ENCODE peak calls at places on chromosomes 4 and X, in nine cellular contexts. P is tibial artery, L is esophagus squamous epithelium, J is progenitor cell of endocrine pancreas, Y is A549, M is HFF-Myc, O is mucosa of descending colon, G is endodermal cell, V is cardiac muscle cell. A is an unnamed sample.

GRCh38 chrX:65926095-65927019 is 113.5 kb downstream of the VSIG4 start:
- DNase-seq in P (no peak), L (no peak), J (no peak), Y (no peak), M (no peak), O (peak; percentile 2), G (no peak), V (no peak), A (no peak)

GRCh38 chr4:134139188-134139587 is 62.4 kb downstream of the PABPC4L start:
- DNase-seq in P (no peak), L (no peak), J (no peak), Y (no peak), M (no peak), O (no peak), G (no peak), V (no peak), A (no peak)

GRCh38 chr4:87416965-87417364 is 5.4 kb upstream of the NUDT9 start:
- DNase-seq in P (no peak), L (no peak), J (no peak), Y (no peak), M (no peak), O (peak; percentile 75), G (no peak), V (no peak), A (no peak)

GRCh38 chrX:44874481-44875184 is 1.6 kb downstream of the KDM6A start:
- DNase-seq in P (peak; percentile 19), L (no peak), J (no peak), Y (peak; percentile 68), M (no peak), O (peak; percentile 45), G (peak; percentile 63), V (peak; percentile 35), A (no peak)

GRCh38 chr4:89653012-89653411 is 183.9 kb downstream of the SNCA start:
- DNase-seq in P (no peak), L (no peak), J (no peak), Y (no peak), M (no peak), O (no peak), G (no peak), V (no peak), A (no peak)

GRCh38 chrX:36431819-36432218 is 512.3 kb downstream of the CFAP47 start:
- DNase-seq in P (no peak), L (no peak), J (no peak), Y (peak; percentile 4), M (no peak), O (no peak), G (no peak), V (peak; percentile 32), A (no peak)

GRCh38 chr4:40333921-40334352 is 1.2 kb upstream of the CHRNA9 start:
- DNase-seq in P (no peak), L (no peak), J (no peak), Y (peak; percentile 54), M (peak; percentile 56), O (no peak), G (no peak), V (peak; percentile 87), A (no peak)

GRCh38 chr4:151744614-151745013 is 16.2 kb downstream of the GATB start:
- DNase-seq in P (no peak), L (no peak), J (no peak), Y (peak; percentile 28), M (peak; percentile 79), O (no peak), G (peak; percentile 66), V (peak; percentile 72), A (no peak)

GRCh38 chrX:129534816-129535578 is 5.1 kb upstream of the OCRL start:
- DNase-seq in P (no peak), L (no peak), J (no peak), Y (no peak), M (no peak), O (no peak), G (no peak), V (no peak), A (no peak)

GRCh38 chr4:40197879-40198689 is 1.3 kb downstream of the RHOH start:
- DNase-seq in P (no peak), L (no peak), J (no peak), Y (no peak), M (no peak), O (no peak), G (no peak), V (no peak), A (no peak)

GRCh38 chr4:7774301-7775019 is 165.2 kb downstream of the AFAP1 start:
- DNase-seq in P (no peak), L (no peak), J (no peak), Y (no peak), M (no peak), O (no peak), G (no peak), V (no peak), A (no peak)

GRCh38 chrX:45385767-45386166 is 185.1 kb upstream of the DIPK2B start:
- DNase-seq in P (no peak), L (no peak), J (no peak), Y (no peak), M (no peak), O (no peak), G (no peak), V (no peak), A (no peak)

GRCh38 chrX:39814391-39814790 is 283.4 kb downstream of the BCOR start:
- DNase-seq in P (no peak), L (no peak), J (no peak), Y (no peak), M (no peak), O (peak; percentile 55), G (no peak), V (peak; percentile 40), A (no peak)

GRCh38 chr4:138438608-138439007 is 196.5 kb upstream of the SLC7A11 start:
- DNase-seq in P (no peak), L (no peak), J (no peak), Y (no peak), M (no peak), O (no peak), G (no peak), V (no peak), A (no peak)

GRCh38 chr4:71189471-71189870 is 149.3 kb upstream of the SLC4A4 start:
- DNase-seq in P (no peak), L (no peak), J (no peak), Y (no peak), M (no peak), O (peak; percentile 40), G (no peak), V (peak; percentile 42), A (no peak)

GRCh38 chr4:162839814-162840213 is 326.9 kb downstream of the NAF1 start:
- DNase-seq in P (no peak), L (no peak), J (no peak), Y (no peak), M (no peak), O (no peak), G (peak; percentile 67), V (no peak), A (no peak)
- TF ChIP-seq CTCF in P (no peak), L (no peak), J (no peak), Y (no peak), M (no peak), O (no peak), G (peak; percentile 65), V (no peak), A (no peak)

GRCh38 chrX:120793098-120793497 is 82.6 kb downstream of the CT47B1 start:
- DNase-seq in P (no peak), L (no peak), J (no peak), Y (no peak), M (no peak), O (no peak), G (no peak), V (no peak), A (no peak)

GRCh38 chrX:120794525-120794975 is 81.1 kb downstream of the CT47B1 start:
- DNase-seq in P (no peak), L (no peak), J (no peak), Y (no peak), M (no peak), O (no peak), G (no peak), V (peak; percentile 63), A (no peak)

GRCh38 chrX:120790118-120790517 is 85.5 kb downstream of the CT47B1 start:
- DNase-seq in P (no peak), L (no peak), J (no peak), Y (peak; percentile 33), M (no peak), O (peak; percentile 19), G (no peak), V (peak; percentile 86), A (peak; percentile 9)

GRCh38 chrX:120790552-120790951 is 85.1 kb downstream of the CT47B1 start:
- DNase-seq in P (no peak), L (no peak), J (no peak), Y (no peak), M (no peak), O (no peak), G (no peak), V (peak; percentile 2), A (no peak)

GRCh38 chrX:120791013-120791643 is 84.5 kb downstream of the CT47B1 start:
- DNase-seq in P (peak; percentile 55), L (no peak), J (no peak), Y (no peak), M (peak; percentile 58), O (peak; percentile 10), G (no peak), V (peak; percentile 77), A (no peak)
- TF ChIP-seq CTCF in P (no peak), L (no peak), J (no peak), Y (no peak), M (no peak), O (no peak), G (no peak), V (no peak), A (no peak)

GRCh38 chr4:187908731-187909130 is 86.8 kb upstream of the ZFP42 start:
- DNase-seq in P (no peak), L (no peak), J (no peak), Y (no peak), M (no peak), O (no peak), G (no peak), V (no peak), A (no peak)
- TF ChIP-seq CTCF in P (no peak), L (no peak), J (no peak), Y (no peak), M (no peak), O (no peak), G (no peak), V (no peak), A (no peak)

GRCh38 chrX:105975382-105975781 is 63.1 kb downstream of the SERPINA7 start:
- DNase-seq in P (no peak), L (no peak), J (no peak), Y (no peak), M (no peak), O (peak; percentile 3), G (no peak), V (peak; percentile 48), A (no peak)
- TF ChIP-seq CTCF in P (no peak), L (no peak), J (peak; percentile 29), Y (no peak), M (no peak), O (no peak), G (peak; percentile 57), V (peak; percentile 24), A (no peak)

GRCh38 chr4:6402566-6403399 is 69.6 kb downstream of the PPP2R2C start:
- DNase-seq in P (no peak), L (no peak), J (no peak), Y (no peak), M (no peak), O (no peak), G (peak; percentile 82), V (peak; percentile 5), A (no peak)
- TF ChIP-seq CTCF in P (no peak), L (no peak), J (no peak), Y (no peak), M (no peak), O (no peak), G (peak; percentile 63), V (no peak), A (no peak)